ENCODE peak calls at places on chromosome 20, in nine cellular contexts. F, E, Z, P, W, L, V, H and I are unnamed samples.

GRCh38 chr20:43559588-43559987 is 761 bp downstream of the SGK2 start:
- DNase-seq in F (no peak), E (no peak), Z (no peak), P (no peak), W (no peak), L (no peak), V (no peak), H (no peak), I (no peak)

GRCh38 chr20:16654858-16655257 is 75.0 kb upstream of the SNRPB2 start:
- DNase-seq in F (no peak), E (no peak), Z (no peak), P (peak; percentile 70), W (no peak), L (no peak), V (no peak), H (no peak), I (no peak)

GRCh38 chr20:52083627-52084232 is 107.8 kb downstream of the ZFP64 start:
- DNase-seq in F (no peak), E (peak; percentile 56), Z (peak; percentile 69), P (peak; percentile 19), W (no peak), L (peak; percentile 91), V (peak; percentile 74), H (peak; percentile 83), I (peak; percentile 67)

GRCh38 chr20:24160563-24161355 is 172.2 kb upstream of the GGTLC1 start:
- DNase-seq in F (no peak), E (peak; percentile 64), Z (peak; percentile 74), P (peak; percentile 31), W (no peak), L (peak; percentile 65), V (peak; percentile 61), H (peak; percentile 74), I (peak; percentile 64)

GRCh38 chr20:41734506-41734945 is 116.3 kb upstream of the CHD6 start:
- DNase-seq in F (no peak), E (no peak), Z (no peak), P (no peak), W (no peak), L (peak; percentile 78), V (peak; percentile 48), H (peak; percentile 59), I (peak; percentile 49)

GRCh38 chr20:19024296-19025035 is 188.0 kb upstream of the SLC24A3 start:
- DNase-seq in F (no peak), E (no peak), Z (no peak), P (no peak), W (no peak), L (no peak), V (no peak), H (no peak), I (no peak)

GRCh38 chr20:32985596-32985995 is 18.6 kb downstream of the SUN5 start:
- DNase-seq in F (no peak), E (no peak), Z (no peak), P (no peak), W (no peak), L (no peak), V (no peak), H (no peak), I (no peak)

GRCh38 chr20:31516651-31517050 is 2.4 kb downstream of the HM13 start:
- DNase-seq in F (no peak), E (peak; percentile 17), Z (no peak), P (no peak), W (no peak), L (no peak), V (no peak), H (no peak), I (no peak)

GRCh38 chr20:50292324-50293243 is 102.0 kb downstream of the CEBPB start:
- DNase-seq in F (peak; percentile 82), E (peak; percentile 98), Z (peak; percentile 76), P (no peak), W (peak; percentile 89), L (peak; percentile 48), V (peak; percentile 99), H (peak; percentile 97), I (peak; percentile 39)

GRCh38 chr20:43979576-43979975 is 64.9 kb downstream of the TOX2 start:
- DNase-seq in F (no peak), E (no peak), Z (no peak), P (no peak), W (no peak), L (no peak), V (no peak), H (no peak), I (no peak)

GRCh38 chr20:6576721-6577120 is 190.8 kb upstream of the BMP2 start:
- DNase-seq in F (no peak), E (no peak), Z (no peak), P (no peak), W (no peak), L (no peak), V (peak; percentile 19), H (peak; percentile 67), I (no peak)

GRCh38 chr20:19735446-19735845 is 22.6 kb upstream of the RIN2 start:
- DNase-seq in F (peak; percentile 43), E (peak; percentile 85), Z (peak; percentile 60), P (no peak), W (peak; percentile 67), L (no peak), V (peak; percentile 91), H (peak; percentile 92), I (peak; percentile 98)

GRCh38 chr20:52490715-52491430 is 299.3 kb upstream of the ZFP64 start:
- DNase-seq in F (no peak), E (no peak), Z (no peak), P (no peak), W (no peak), L (no peak), V (peak; percentile 51), H (peak; percentile 95), I (peak; percentile 94)

GRCh38 chr20:51579137-51579536 is 36.6 kb upstream of the NFATC2 start:
- DNase-seq in F (no peak), E (no peak), Z (no peak), P (no peak), W (no peak), L (no peak), V (peak; percentile 53), H (no peak), I (no peak)

GRCh38 chr20:8879669-8880068 is 189.2 kb upstream of the PLCB4 start:
- DNase-seq in F (no peak), E (no peak), Z (no peak), P (no peak), W (no peak), L (no peak), V (no peak), H (no peak), I (no peak)
- H3K4me3 ChIP-seq in F (no peak overlapping the region), E (no peak overlapping the region), Z (no peak overlapping the region), P (no peak overlapping the region), W (no peak overlapping the region), L (no peak overlapping the region), V (no peak overlapping the region), H (no peak overlapping the region), I (no peak overlapping the region)

GRCh38 chr20:1490643-1491042 is 577 bp downstream of the SIRPB2 start:
- DNase-seq in F (no peak), E (no peak), Z (no peak), P (no peak), W (no peak), L (no peak), V (no peak), H (no peak), I (no peak)
- H3K4me3 ChIP-seq in F (no peak overlapping the region), E (no peak overlapping the region), Z (peak overlapping the region; percentile 14), P (no peak overlapping the region), W (peak overlapping the region; percentile 5), L (no peak overlapping the region), V (no peak overlapping the region), H (no peak overlapping the region), I (no peak overlapping the region)

DNA sequence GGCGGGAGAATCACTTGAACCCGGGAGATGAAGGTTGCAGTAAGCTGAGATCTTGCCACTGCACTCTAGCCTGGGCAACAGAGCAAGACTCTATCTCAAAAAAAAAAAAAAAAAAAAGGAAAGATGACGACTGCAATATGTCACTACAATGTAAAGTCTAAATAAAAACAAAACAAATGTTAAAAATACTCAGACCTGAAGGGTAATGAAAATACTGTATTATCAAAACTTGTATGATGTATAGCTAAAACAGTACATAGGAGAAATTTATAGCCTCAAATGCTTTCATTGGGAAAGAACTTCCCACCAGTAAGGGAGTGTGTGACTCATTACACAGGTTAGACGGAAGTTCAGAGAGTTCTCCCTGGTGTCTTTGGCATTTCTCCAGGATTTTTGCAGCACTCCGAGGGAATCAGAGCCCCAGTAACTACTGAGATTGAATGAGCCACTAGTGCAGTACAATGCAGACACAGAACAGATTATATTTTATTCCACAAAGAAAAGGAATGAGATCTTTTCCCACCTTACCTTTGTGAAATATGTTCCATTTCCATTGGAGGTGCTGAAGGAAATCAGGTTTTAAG is 12.5 kb upstream of the RALGAPB start:
- DNase-seq in F (no peak), E (no peak), Z (no peak), P (peak; percentile 74), W (no peak), L (no peak), V (peak; percentile 67), H (peak; percentile 94), I (peak; percentile 93)
- H3K4me3 ChIP-seq in F (no peak overlapping the region), E (no peak overlapping the region), Z (no peak overlapping the region), P (no peak overlapping the region), W (no peak overlapping the region), L (no peak overlapping the region), V (no peak overlapping the region), H (no peak overlapping the region), I (no peak overlapping the region)

GRCh38 chr20:56627122-56628014 is 1.7 kb upstream of the TFAP2C start:
- DNase-seq in F (no peak), E (no peak), Z (no peak), P (no peak), W (no peak), L (peak; percentile 35), V (no peak), H (no peak), I (no peak)

GRCh38 chr20:56629464-56630085 is 469 bp downstream of the TFAP2C start:
- DNase-seq in F (no peak), E (no peak), Z (no peak), P (no peak), W (no peak), L (peak; percentile 22), V (no peak), H (no peak), I (no peak)

GRCh38 chr20:56628873-56629463 is at the start of gene TFAP2C:
- DNase-seq in F (no peak), E (peak; percentile 74), Z (no peak), P (peak; percentile 42), W (peak; percentile 85), L (peak; percentile 85), V (peak; percentile 25), H (peak; percentile 20), I (peak; percentile 93)

GRCh38 chr20:56626367-56627121 is 2.6 kb upstream of the TFAP2C start:
- DNase-seq in F (no peak), E (no peak), Z (no peak), P (no peak), W (no peak), L (peak; percentile 92), V (peak; percentile 41), H (no peak), I (peak; percentile 71)

DNA sequence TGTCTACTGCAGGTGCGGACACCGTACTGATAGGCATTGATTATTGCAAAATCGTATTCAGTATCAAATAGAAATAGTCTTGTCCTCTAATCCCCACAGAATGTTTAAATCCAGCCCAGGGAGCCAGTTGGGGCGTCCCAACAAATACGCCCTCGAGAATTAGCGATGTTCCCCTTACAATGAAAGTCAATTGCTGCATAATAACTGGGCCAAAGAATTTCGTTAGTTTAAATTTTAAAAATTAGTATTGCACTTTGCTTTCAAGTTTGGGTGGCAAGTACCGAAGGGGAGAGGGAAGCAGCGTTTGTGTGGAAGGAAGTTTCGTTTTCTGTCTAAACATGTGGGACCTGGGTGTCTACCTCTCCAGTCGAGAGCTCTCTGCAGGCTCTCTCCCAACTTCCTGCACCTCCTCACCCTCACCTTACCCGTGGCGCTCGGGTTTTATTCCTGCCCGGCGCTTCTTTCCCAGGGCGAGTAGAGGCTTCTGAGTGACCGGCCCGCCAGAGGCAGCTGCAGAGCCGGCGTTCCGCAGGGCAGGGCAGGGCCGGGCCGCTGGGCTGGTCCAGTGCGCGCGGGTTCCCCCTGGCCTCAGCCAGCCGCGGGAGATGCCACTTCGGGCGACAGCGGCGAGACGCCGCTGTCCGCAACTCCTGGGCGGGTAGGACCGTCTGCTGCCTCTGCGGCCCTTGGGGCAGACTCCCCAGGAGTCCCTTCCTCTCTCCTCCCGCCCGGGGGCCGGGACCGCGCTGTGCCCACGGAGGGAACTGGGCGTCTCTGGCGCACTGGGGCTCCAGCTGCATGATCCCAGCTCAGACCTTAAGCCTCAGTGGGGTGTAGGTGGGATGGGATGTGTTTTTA is 862 bp upstream of the TFAP2C start:
- DNase-seq in F (no peak), E (no peak), Z (no peak), P (no peak), W (no peak), L (peak; percentile 55), V (no peak), H (no peak), I (peak; percentile 27)
- H3K4me3 ChIP-seq in F (peak overlapping the region; percentile 38), E (no peak overlapping the region), Z (peak overlapping the region; percentile 49), P (peak overlapping the region; percentile 29), W (peak overlapping the region; percentile 75), L (peak overlapping the region; percentile 95), V (no peak overlapping the region), H (no peak overlapping the region), I (peak overlapping the region; percentile 98)